ENCODE peak calls at places on chromosomes 7 and 10, in six cellular contexts. V, C, M, E, G and N are unnamed samples.

GRCh38 chr7:158431055-158431940 is 156.3 kb downstream of the PTPRN2 start:
- DNase-seq in C (no peak), G (no peak), V (no peak), E (no peak), M (no peak), N (no peak)

GRCh38 chr7:24779283-24779655 is 22.0 kb upstream of the GSDME start:
- DNase-seq in G (no peak), V (no peak), C (no peak), M (no peak), E (no peak), N (no peak)

GRCh38 chr10:102644646-102645387 is 538 bp downstream of the TRIM8 start:
- DNase-seq in M (peak; percentile 88), E (peak; percentile 63), C (peak; percentile 83), V (peak; percentile 73), G (peak; percentile 64), N (peak; percentile 90)

GRCh38 chr10:34029455-34029854 is 695.0 kb upstream of the NRP1 start:
- DNase-seq in G (no peak), M (no peak), E (no peak), C (no peak), V (no peak), N (no peak)

GRCh38 chr10:3470191-3470590 is 297.6 kb upstream of the PITRM1 start:
- DNase-seq in E (no peak), M (no peak), V (no peak), C (no peak), G (no peak), N (no peak)

GRCh38 chr10:17412323-17412722 is 42.1 kb downstream of the ST8SIA6 start:
- DNase-seq in G (no peak), C (no peak), V (no peak), M (no peak), E (no peak), N (no peak)

GRCh38 chr10:29273478-29273877 is 15.4 kb upstream of the LYZL1 start:
- DNase-seq in C (no peak), V (no peak), M (no peak), G (no peak), E (no peak), N (peak; percentile 19)

GRCh38 chr7:98418636-98419315 is 17.9 kb upstream of the BAIAP2L1 start:
- DNase-seq in V (no peak), E (no peak), M (no peak), G (no peak), C (no peak), N (no peak)

GRCh38 chr10:72260215-72260587 is 13.5 kb upstream of the DDIT4 start:
- DNase-seq in C (no peak), E (no peak), V (no peak), M (no peak), G (no peak), N (no peak)

GRCh38 chr7:98315318-98315993 is 34.0 kb downstream of the BRI3 start:
- DNase-seq in E (no peak), C (no peak), G (peak; percentile 59), V (no peak), M (no peak), N (no peak)

GRCh38 chr10:72740526-72740925 is 48.6 kb downstream of the MCU start:
- DNase-seq in V (no peak), C (no peak), M (no peak), G (no peak), E (no peak), N (no peak)

GRCh38 chr10:17910144-17910789 is 41.5 kb upstream of the SLC39A12 start:
- DNase-seq in C (peak; percentile 1), E (no peak), M (no peak), G (peak; percentile 34), V (no peak), N (no peak)

GRCh38 chr7:23454880-23455526 is 15.3 kb downstream of the IGF2BP3 start:
- DNase-seq in M (no peak), C (no peak), E (no peak), V (no peak), G (no peak), N (no peak)

GRCh38 chr10:72802291-72803118 is 91.0 kb upstream of the OIT3 start:
- DNase-seq in V (no peak), C (no peak), G (peak; percentile 10), M (no peak), E (no peak), N (no peak)

GRCh38 chr7:240887-241421 is 48.6 kb downstream of the FAM20C start:
- DNase-seq in E (no peak), C (no peak), G (no peak), V (no peak), M (no peak), N (no peak)

GRCh38 chr10:11442001-11442773 is 169.3 kb downstream of the USP6NL start:
- DNase-seq in C (no peak), M (peak; percentile 37), G (peak; percentile 54), V (no peak), E (no peak), N (peak; percentile 56)

GRCh38 chr7:116561697-116562483 is 37.1 kb downstream of the CAV1 start:
- DNase-seq in M (no peak), G (no peak), E (no peak), V (no peak), C (no peak), N (no peak)

GRCh38 chr10:96740141-96740540 is 19.8 kb upstream of the PIK3AP1 start:
- DNase-seq in C (no peak), V (no peak), E (no peak), M (no peak), G (no peak), N (no peak)

GRCh38 chr7:143376396-143376795 is 4.7 kb upstream of the ZYX start:
- DNase-seq in V (no peak), G (no peak), E (no peak), M (no peak), C (no peak), N (no peak)

GRCh38 chr7:44971188-44971907 is 7.5 kb downstream of the MYO1G start:
- DNase-seq in M (peak; percentile 58), C (no peak), V (no peak), E (no peak), G (no peak), N (no peak)

GRCh38 chr10:106355450-106355849 is 809.1 kb downstream of the SORCS1 start:
- DNase-seq in E (no peak), G (no peak), V (no peak), M (no peak), C (no peak), N (no peak)

GRCh38 chr10:133325392-133325760 is 11.3 kb downstream of the CALY start:
- DNase-seq in C (no peak), V (no peak), M (no peak), E (no peak), G (peak; percentile 24), N (peak; percentile 85)

GRCh38 chr10:11177926-11178453 is 160.3 kb downstream of the CELF2 start:
- DNase-seq in C (no peak), M (peak; percentile 78), E (no peak), G (no peak), V (no peak), N (peak; percentile 63)

GRCh38 chr10:44459677-44460076 is 74.8 kb upstream of the CXCL12 start:
- DNase-seq in V (no peak), G (no peak), M (no peak), C (no peak), E (no peak), N (no peak)

GRCh38 chr7:29623976-29624375 is 60.3 kb downstream of the PRR15 start:
- DNase-seq in G (no peak), V (no peak), E (no peak), M (no peak), C (no peak), N (no peak)

GRCh38 chr7:144391823-144392255 is 11.7 kb downstream of the NOBOX start:
- DNase-seq in E (peak; percentile 4), C (peak; percentile 9), G (peak; percentile 72), M (peak; percentile 43), V (no peak), N (peak; percentile 32)

GRCh38 chr10:42981358-42982236 is 95.3 kb upstream of the RET start:
- DNase-seq in C (no peak), E (no peak), G (no peak), V (no peak), M (peak; percentile 47), N (peak; percentile 80)

GRCh38 chr10:67110286-67110685 is 184.4 kb downstream of the LRRTM3 start:
- DNase-seq in M (no peak), V (no peak), C (peak; percentile 75), E (no peak), G (no peak), N (no peak)

GRCh38 chr7:145347271-145347670 is 511.4 kb upstream of the TPK1 start:
- DNase-seq in E (no peak), M (no peak), V (no peak), G (no peak), C (no peak), N (no peak)

GRCh38 chr7:117230276-117231046 is 92.4 kb downstream of the WNT2 start:
- DNase-seq in C (no peak), V (no peak), G (peak; percentile 26), M (no peak), E (no peak), N (no peak)

GRCh38 chr10:48366261-48366660 is 59.8 kb downstream of the MAPK8 start:
- DNase-seq in M (no peak), E (no peak), G (no peak), C (no peak), V (no peak), N (no peak)

GRCh38 chr10:43108951-43109350 is 29.3 kb upstream of the CSGALNACT2 start:
- DNase-seq in V (no peak), E (no peak), M (no peak), G (no peak), C (no peak), N (no peak)

GRCh38 chr10:92142512-92142911 is 148.4 kb downstream of the CPEB3 start:
- DNase-seq in C (no peak), G (no peak), E (no peak), V (no peak), M (no peak), N (no peak)

GRCh38 chr7:21886396-21886795 is 59.3 kb downstream of the CDCA7L start:
- DNase-seq in V (no peak), G (no peak), C (no peak), M (no peak), E (no peak), N (no peak)

GRCh38 chr10:5582736-5583135 is 58.0 kb downstream of the CALML3 start:
- DNase-seq in V (no peak), C (no peak), G (no peak), E (no peak), M (no peak), N (no peak)

GRCh38 chr7:315516-316265 is 25.7 kb downstream of the FOXL3 start:
- DNase-seq in E (no peak), M (no peak), V (no peak), C (no peak), G (no peak), N (no peak)

GRCh38 chr7:127251458-127252379 is 1.0 kb downstream of the GRM8 start:
- DNase-seq in G (peak; percentile 78), C (no peak), V (no peak), E (no peak), M (peak; percentile 68), N (no peak)